ENCODE peak calls at places on chromosomes 16 and 17, in nine cellular contexts. E is thoracic aorta, W is neural progenitor cell, U is body of pancreas, H is progenitor cell of endocrine pancreas, S is osteocyte, J is DND-41, R is spleen, Y is lower lobe of right lung. I is an unnamed sample.

GRCh38 chr17:48841395-48841831 is 10.6 kb downstream of the CALCOCO2 start:
- DNase-seq in E (no peak), W (no peak), U (peak), H (no peak), S (no peak), J (peak), R (no peak), Y (no peak), I (no peak)

GRCh38 chr17:33739714-33740113 is 446.6 kb upstream of the ASIC2 start:
- DNase-seq in E (no peak), W (no peak), U (no peak), H (no peak), S (no peak), J (no peak), R (no peak), Y (no peak), I (no peak)

GRCh38 chr17:27993161-27993695 is 49.2 kb upstream of the NLK start:
- DNase-seq in E (no peak), W (no peak), U (no peak), H (no peak), S (no peak), J (no peak), R (no peak), Y (no peak), I (no peak)

GRCh38 chr16:31134091-31134571 is 1.4 kb downstream of the PRSS8 start:
- DNase-seq in E (no peak), W (no peak), U (peak), H (no peak), S (no peak), J (no peak), R (no peak), Y (no peak), I (no peak)

GRCh38 chr16:56349086-56349415 is 76.3 kb downstream of the AMFR start:
- DNase-seq in E (no peak), W (no peak), U (no peak), H (no peak), S (no peak), J (no peak), R (peak), Y (no peak), I (no peak)

GRCh38 chr16:71648921-71649320 is 22.9 kb downstream of the MARVELD3 start:
- DNase-seq in E (no peak), W (peak), U (no peak), H (no peak), S (no peak), J (no peak), R (no peak), Y (no peak), I (no peak)

GRCh38 chr16:72537684-72538083 is 365.7 kb upstream of the PMFBP1 start:
- DNase-seq in E (no peak), W (no peak), U (no peak), H (no peak), S (no peak), J (no peak), R (no peak), Y (no peak), I (no peak)

GRCh38 chr16:67391424-67392300 is 1.6 kb downstream of the TPPP3 start:
- DNase-seq in E (no peak), W (no peak), U (no peak), H (no peak), S (no peak), J (no peak), R (peak), Y (peak), I (no peak)

GRCh38 chr16:48497129-48497528 is 111.9 kb upstream of the SIAH1 start:
- DNase-seq in E (no peak), W (no peak), U (no peak), H (no peak), S (no peak), J (no peak), R (peak), Y (no peak), I (no peak)

GRCh38 chr17:8314797-8315739 is 5.0 kb downstream of the ARHGEF15 start:
- DNase-seq in E (no peak), W (peak), U (peak), H (no peak), S (no peak), J (no peak), R (no peak), Y (no peak), I (no peak)

GRCh38 chr17:32283745-32284207 is 18.1 kb downstream of the RHBDL3 start:
- DNase-seq in E (no peak), W (no peak), U (no peak), H (no peak), S (no peak), J (peak), R (no peak), Y (no peak), I (no peak)

GRCh38 chr16:19967561-19967960 is 82.9 kb upstream of the GPRC5B start:
- DNase-seq in E (no peak), W (peak), U (no peak), H (no peak), S (peak), J (no peak), R (no peak), Y (no peak), I (no peak)

GRCh38 chr16:68377667-68378420 is 67.0 kb downstream of the PRMT7 start:
- DNase-seq in E (no peak), W (peak), U (peak), H (no peak), S (no peak), J (peak), R (no peak), Y (peak), I (no peak)

GRCh38 chr16:74716355-74716754 is 15.7 kb upstream of the MLKL start:
- DNase-seq in E (no peak), W (no peak), U (no peak), H (no peak), S (no peak), J (no peak), R (peak), Y (no peak), I (no peak)

GRCh38 chr17:46818319-46818928 is at the start of gene WNT3:
- DNase-seq in E (no peak), W (peak), U (no peak), H (no peak), S (no peak), J (no peak), R (peak), Y (peak), I (no peak)

GRCh38 chr16:23500212-23500865 is 10.0 kb downstream of the GGA2 start:
- DNase-seq in E (no peak), W (no peak), U (no peak), H (no peak), S (no peak), J (no peak), R (peak), Y (peak), I (no peak)

GRCh38 chr16:68800257-68800875 is 43.0 kb upstream of the TANGO6 start:
- DNase-seq in E (no peak), W (peak), U (peak), H (peak), S (peak), J (peak), R (no peak), Y (no peak), I (no peak)

GRCh38 chr17:2716649-2717048 is 5.1 kb upstream of the CLUH start:
- DNase-seq in E (no peak), W (no peak), U (no peak), H (no peak), S (no peak), J (no peak), R (no peak), Y (no peak), I (no peak)

GRCh38 chr17:7001562-7001961 is 5.7 kb downstream of the ALOX12 start:
- DNase-seq in E (no peak), W (peak), U (no peak), H (no peak), S (no peak), J (peak), R (no peak), Y (no peak), I (no peak)

GRCh38 chr16:28526201-28527099 is 12.3 kb downstream of the NUPR1 start:
- DNase-seq in E (no peak), W (no peak), U (peak), H (no peak), S (no peak), J (no peak), R (no peak), Y (no peak), I (no peak)

GRCh38 chr17:32265192-32265895 is at the start of gene RHBDL3:
- DNase-seq in E (no peak), W (peak), U (no peak), H (no peak), S (no peak), J (no peak), R (no peak), Y (peak), I (peak)

GRCh38 chr17:59311051-59311468 is 20.4 kb upstream of the YPEL2 start:
- DNase-seq in E (no peak), W (peak), U (peak), H (no peak), S (no peak), J (peak), R (no peak), Y (no peak), I (no peak)

GRCh38 chr16:8634991-8635736 is 13.7 kb downstream of the METTL22 start:
- DNase-seq in E (no peak), W (peak), U (no peak), H (peak), S (no peak), J (no peak), R (peak), Y (no peak), I (no peak)

GRCh38 chr16:31874354-31875111 is 926 bp downstream of the ZNF267 start:
- DNase-seq in E (no peak), W (peak), U (peak), H (no peak), S (no peak), J (no peak), R (no peak), Y (no peak), I (no peak)

GRCh38 chr16:59259074-59259963 is 525.2 kb upstream of the GOT2 start:
- DNase-seq in E (no peak), W (no peak), U (no peak), H (no peak), S (no peak), J (peak), R (no peak), Y (no peak), I (no peak)

GRCh38 chr16:53041196-53041977 is 11.3 kb downstream of the CHD9NB start:
- DNase-seq in E (no peak), W (peak), U (peak), H (no peak), S (peak), J (peak), R (no peak), Y (no peak), I (no peak)

GRCh38 chr17:37842401-37842800 is 81.8 kb upstream of the TBC1D3K start:
- DNase-seq in E (no peak), W (no peak), U (no peak), H (no peak), S (no peak), J (no peak), R (no peak), Y (no peak), I (no peak)

GRCh38 chr17:57481901-57482300 is 225.6 kb downstream of the MSI2 start:
- DNase-seq in E (no peak), W (no peak), U (no peak), H (no peak), S (no peak), J (no peak), R (no peak), Y (no peak), I (no peak)

GRCh38 chr16:78768226-78768625 is 668.8 kb downstream of the WWOX start:
- DNase-seq in E (no peak), W (no peak), U (no peak), H (no peak), S (no peak), J (peak), R (no peak), Y (no peak), I (no peak)

GRCh38 chr16:78775161-78775561 is 675.7 kb downstream of the WWOX start:
- DNase-seq in E (no peak), W (no peak), U (no peak), H (no peak), S (no peak), J (no peak), R (no peak), Y (no peak), I (no peak)

GRCh38 chr16:78768723-78769122 is 669.3 kb downstream of the WWOX start:
- DNase-seq in E (no peak), W (peak), U (no peak), H (no peak), S (no peak), J (no peak), R (no peak), Y (no peak), I (no peak)

GRCh38 chr16:78773316-78773715 is 673.9 kb downstream of the WWOX start:
- DNase-seq in E (no peak), W (peak), U (no peak), H (no peak), S (no peak), J (no peak), R (no peak), Y (no peak), I (no peak)

DNA sequence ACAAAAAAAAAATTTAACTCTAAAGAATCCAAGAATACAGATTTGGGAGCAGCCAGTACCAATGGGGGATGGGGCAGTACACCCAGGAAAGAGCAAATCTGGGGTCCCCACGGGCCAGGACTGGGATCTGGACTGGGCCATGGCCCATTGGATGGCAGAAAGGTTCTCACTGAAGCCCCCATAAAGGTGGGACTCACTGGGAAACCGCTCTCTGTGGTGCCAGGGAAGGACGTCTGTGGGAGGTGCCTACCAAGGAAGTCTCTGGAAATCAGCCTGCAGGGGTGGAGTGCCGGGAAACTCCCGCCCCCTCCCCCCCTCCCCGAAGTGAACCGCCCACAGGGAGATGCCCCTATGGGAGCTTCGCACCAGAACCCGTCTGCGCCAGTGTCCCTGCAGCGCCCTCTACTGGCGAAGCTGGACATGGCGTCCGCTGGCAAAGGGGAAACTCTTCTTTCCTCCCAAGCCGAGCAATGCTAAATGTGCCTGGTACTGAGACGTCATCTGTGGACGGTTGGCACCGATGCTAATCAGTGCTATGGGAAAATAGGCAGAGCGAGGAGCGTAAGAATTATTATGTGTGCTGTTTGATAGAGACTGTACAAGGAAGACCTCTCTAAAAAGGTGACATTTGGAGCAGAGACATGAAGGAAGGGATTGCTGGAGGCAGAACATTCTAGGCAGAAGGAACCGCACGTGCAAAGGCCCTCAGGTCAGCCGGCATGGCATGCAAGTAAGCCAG is 671.1 kb downstream of the WWOX start:
- DNase-seq in E (peak), W (peak), U (peak), H (peak), S (no peak), J (peak), R (peak), Y (peak), I (peak)
- TF ChIP-seq CTCF in E (peak), W (peak), U (peak), H (peak), S (peak), J (peak), R (peak), Y (peak), I (peak)

DNA sequence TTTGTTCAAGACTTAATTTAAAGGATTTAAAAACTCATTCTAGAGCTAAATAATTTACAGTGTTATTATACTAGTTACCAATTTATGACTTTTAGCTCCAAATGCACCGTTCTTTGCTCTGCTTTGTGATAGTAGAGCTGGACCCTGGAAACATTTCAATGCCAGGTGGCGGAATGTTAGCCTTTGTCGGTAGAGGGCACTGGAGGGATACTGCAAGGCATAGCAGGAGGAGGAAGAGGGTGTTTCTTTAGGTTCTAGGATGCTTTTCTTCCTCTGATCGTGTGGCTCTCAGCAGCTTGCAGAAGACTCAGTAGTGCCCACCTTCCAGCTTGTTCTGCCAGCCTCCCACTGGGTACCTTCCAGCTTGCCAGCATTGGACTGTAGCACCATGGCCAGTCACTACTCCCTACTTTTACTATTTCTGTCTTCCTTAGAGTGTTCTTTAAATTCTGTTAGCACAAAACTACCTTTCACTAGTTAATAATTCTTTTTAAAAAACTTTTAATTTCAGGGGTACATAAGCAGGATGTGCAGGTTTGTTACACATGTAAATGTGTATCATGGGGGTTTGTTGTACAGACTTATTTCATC is 325.3 kb downstream of the UTP18 start:
- DNase-seq in E (no peak), W (peak), U (peak), H (peak), S (no peak), J (no peak), R (no peak), Y (no peak), I (no peak)
- TF ChIP-seq CTCF in E (no peak), W (peak), U (peak), H (peak), S (no peak), J (peak), R (no peak), Y (peak), I (no peak)

DNA sequence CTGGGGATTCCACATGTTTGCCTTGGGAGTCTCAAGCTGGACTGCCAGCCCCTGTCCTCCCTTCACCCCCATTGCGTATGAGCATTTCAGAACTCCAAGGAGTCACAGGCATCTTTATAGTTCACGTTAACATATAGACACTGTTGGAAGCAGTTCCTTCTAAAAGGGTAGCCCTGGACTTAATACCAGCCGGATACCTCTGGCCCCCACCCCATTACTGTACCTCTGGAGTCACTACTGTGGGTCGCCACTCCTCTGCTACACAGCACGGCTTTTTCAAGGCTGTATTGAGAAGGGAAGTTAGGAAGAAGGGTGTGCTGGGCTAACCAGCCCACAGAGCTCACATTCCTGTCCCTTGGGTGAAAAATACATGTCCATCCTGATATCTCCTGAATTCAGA is 28.9 kb downstream of the CDRT15 start:
- DNase-seq in E (no peak), W (no peak), U (no peak), H (no peak), S (peak), J (no peak), R (no peak), Y (no peak), I (no peak)
- TF ChIP-seq CTCF in E (no peak), W (no peak), U (no peak), H (no peak), S (no peak), J (no peak), R (no peak), Y (no peak), I (no peak)

GRCh38 chr17:3750296-3750695 is 26.6 kb downstream of the HASPIN start:
- DNase-seq in E (no peak), W (no peak), U (no peak), H (no peak), S (no peak), J (no peak), R (no peak), Y (no peak), I (no peak)
- TF ChIP-seq CTCF in E (no peak), W (no peak), U (no peak), H (no peak), S (no peak), J (no peak), R (no peak), Y (no peak), I (no peak)

DNA sequence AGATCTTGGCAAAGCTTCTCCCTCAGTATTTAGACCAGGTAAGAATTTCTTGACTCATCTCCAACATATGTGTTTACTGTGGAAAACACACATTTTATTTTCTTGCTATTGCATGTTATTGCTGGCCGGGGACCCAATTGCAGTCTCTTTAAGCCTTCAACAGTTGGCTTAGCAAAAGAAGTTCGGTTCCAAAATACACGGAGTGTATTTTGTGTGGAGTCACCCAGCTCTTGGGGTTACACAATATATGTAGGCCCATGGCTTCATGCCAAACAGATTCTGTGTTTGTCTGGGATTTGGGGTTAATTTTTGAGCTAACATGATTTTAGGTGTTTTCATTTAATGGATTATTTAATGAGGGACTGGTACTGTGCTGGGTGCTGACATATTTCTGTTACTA is 4.0 kb downstream of the ALDH3A2 start:
- DNase-seq in E (no peak), W (no peak), U (no peak), H (no peak), S (peak), J (no peak), R (no peak), Y (no peak), I (no peak)
- TF ChIP-seq CTCF in E (no peak), W (no peak), U (no peak), H (no peak), S (no peak), J (no peak), R (no peak), Y (no peak), I (no peak)

DNA sequence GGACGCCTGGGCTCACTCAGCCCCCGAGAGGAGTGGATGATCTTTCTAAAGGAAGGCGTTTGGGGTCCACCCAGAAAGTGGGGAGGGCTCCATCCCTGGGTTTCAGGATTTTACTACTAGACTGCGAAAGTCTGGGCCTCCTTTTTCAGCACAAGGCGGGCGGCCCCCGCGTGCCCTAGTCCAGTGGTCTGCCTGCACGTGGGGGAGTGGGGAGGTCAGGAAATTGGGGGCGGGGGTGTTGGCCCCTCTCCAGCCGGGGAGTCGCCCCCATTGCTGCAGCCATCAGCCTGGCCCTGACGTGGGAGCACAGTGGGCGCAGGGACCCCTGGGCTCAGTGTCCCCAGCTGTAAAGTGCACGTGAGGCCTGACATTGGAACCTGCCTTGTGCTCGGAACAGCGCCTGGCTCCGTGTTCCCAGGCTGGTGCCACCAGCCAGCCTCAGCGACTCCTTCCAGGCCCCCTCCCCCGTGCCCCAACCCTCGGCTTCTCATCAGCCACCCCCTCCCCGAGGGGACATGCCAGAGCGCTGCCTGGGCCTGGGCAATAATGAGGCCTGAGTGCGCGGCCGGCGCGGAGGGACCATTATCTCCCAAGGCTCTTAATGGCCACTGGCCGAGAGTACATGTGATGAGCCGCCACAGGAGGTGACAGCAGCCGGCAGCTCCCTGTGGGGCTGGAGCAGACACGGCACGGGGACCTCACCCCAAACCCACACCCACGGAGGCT is 2.4 kb upstream of the C1QTNF8 start:
- DNase-seq in E (no peak), W (peak), U (no peak), H (no peak), S (no peak), J (no peak), R (no peak), Y (no peak), I (no peak)
- TF ChIP-seq CTCF in E (no peak), W (no peak), U (no peak), H (no peak), S (no peak), J (no peak), R (no peak), Y (no peak), I (no peak)

I was measured in natural killer cell.